ENCODE peak calls at places on chromosomes 13 and 19, in eight cellular contexts. One of them, this sample, is unnamed.
A peak's percentile ranks its signal among the peaks of the same experiment; 100 is the strongest.

GRCh38 chr13:100423375-100423774 is 165.2 kb downstream of the GGACT start:
- DNase-seq in fibroblast of lung: peak; percentile 39
- DNase-seq in OCI-LY7: no peak
- DNase-seq in effector memory CD4-positive, alpha-beta T cell: no peak
- DNase-seq in esophagus squamous epithelium: no peak
- DNase-seq in ovary: no peak
- DNase-seq in heart right ventricle: no peak
- DNase-seq in heart left ventricle: no peak
- DNase-seq in this sample: no peak

GRCh38 chr19:4369109-4369887 is 25.9 kb downstream of the MPND start:
- DNase-seq in fibroblast of lung: no peak
- DNase-seq in heart left ventricle: peak; percentile 79
- DNase-seq in effector memory CD4-positive, alpha-beta T cell: peak; percentile 65
- DNase-seq in ovary: no peak
- DNase-seq in heart right ventricle: no peak
- DNase-seq in esophagus squamous epithelium: no peak
- DNase-seq in OCI-LY7: peak; percentile 82
- DNase-seq in this sample: peak; percentile 89

GRCh38 chr19:38898788-38899446 is 501 bp downstream of the SIRT2 start:
- DNase-seq in fibroblast of lung: peak; percentile 12
- DNase-seq in heart right ventricle: no peak
- DNase-seq in effector memory CD4-positive, alpha-beta T cell: no peak
- DNase-seq in ovary: no peak
- DNase-seq in heart left ventricle: no peak
- DNase-seq in esophagus squamous epithelium: no peak
- DNase-seq in OCI-LY7: peak; percentile 27
- DNase-seq in this sample: no peak

GRCh38 chr19:49792829-49793560 is 20.1 kb downstream of the FUZ start:
- DNase-seq in heart right ventricle: no peak
- DNase-seq in OCI-LY7: no peak
- DNase-seq in effector memory CD4-positive, alpha-beta T cell: no peak
- DNase-seq in heart left ventricle: no peak
- DNase-seq in fibroblast of lung: no peak
- DNase-seq in esophagus squamous epithelium: no peak
- DNase-seq in ovary: peak; percentile 44
- DNase-seq in this sample: no peak

GRCh38 chr13:76522083-76522755 is 364.0 kb downstream of the KCTD12 start:
- DNase-seq in OCI-LY7: no peak
- DNase-seq in effector memory CD4-positive, alpha-beta T cell: no peak
- DNase-seq in esophagus squamous epithelium: no peak
- DNase-seq in heart left ventricle: no peak
- DNase-seq in ovary: no peak
- DNase-seq in heart right ventricle: no peak
- DNase-seq in fibroblast of lung: peak; percentile 54
- DNase-seq in this sample: no peak

GRCh38 chr19:7744199-7744786 is 3.0 kb downstream of the CD209 start:
- DNase-seq in OCI-LY7: no peak
- DNase-seq in esophagus squamous epithelium: no peak
- DNase-seq in heart left ventricle: no peak
- DNase-seq in fibroblast of lung: no peak
- DNase-seq in heart right ventricle: no peak
- DNase-seq in ovary: peak; percentile 5
- DNase-seq in effector memory CD4-positive, alpha-beta T cell: no peak
- DNase-seq in this sample: no peak

GRCh38 chr13:23986619-23987018 is 89.3 kb upstream of the C1QTNF9B start:
- DNase-seq in fibroblast of lung: peak; percentile 90
- DNase-seq in ovary: no peak
- DNase-seq in heart left ventricle: no peak
- DNase-seq in effector memory CD4-positive, alpha-beta T cell: no peak
- DNase-seq in heart right ventricle: no peak
- DNase-seq in OCI-LY7: no peak
- DNase-seq in esophagus squamous epithelium: no peak
- DNase-seq in this sample: no peak

GRCh38 chr19:42276284-42276683 is 7.2 kb downstream of the CIC start:
- DNase-seq in ovary: no peak
- DNase-seq in fibroblast of lung: no peak
- DNase-seq in effector memory CD4-positive, alpha-beta T cell: no peak
- DNase-seq in heart left ventricle: no peak
- DNase-seq in OCI-LY7: no peak
- DNase-seq in heart right ventricle: no peak
- DNase-seq in esophagus squamous epithelium: no peak
- DNase-seq in this sample: no peak

GRCh38 chr19:49216076-49216475 is 58.5 kb downstream of the TRPM4 start:
- DNase-seq in heart right ventricle: no peak
- DNase-seq in ovary: no peak
- DNase-seq in effector memory CD4-positive, alpha-beta T cell: no peak
- DNase-seq in fibroblast of lung: no peak
- DNase-seq in esophagus squamous epithelium: no peak
- DNase-seq in heart left ventricle: no peak
- DNase-seq in OCI-LY7: no peak
- DNase-seq in this sample: no peak

GRCh38 chr19:45424191-45425058 is 708 bp upstream of the ERCC1 start:
- DNase-seq in effector memory CD4-positive, alpha-beta T cell: no peak
- DNase-seq in heart left ventricle: peak; percentile 88
- DNase-seq in esophagus squamous epithelium: no peak
- DNase-seq in ovary: peak; percentile 63
- DNase-seq in OCI-LY7: peak; percentile 52
- DNase-seq in fibroblast of lung: peak; percentile 92
- DNase-seq in heart right ventricle: peak; percentile 67
- DNase-seq in this sample: peak; percentile 82

GRCh38 chr13:49248433-49249002 is 793 bp downstream of the CDADC1 start:
- DNase-seq in OCI-LY7: peak; percentile 30
- DNase-seq in esophagus squamous epithelium: no peak
- DNase-seq in heart right ventricle: no peak
- DNase-seq in heart left ventricle: no peak
- DNase-seq in fibroblast of lung: peak; percentile 59
- DNase-seq in ovary: no peak
- DNase-seq in effector memory CD4-positive, alpha-beta T cell: no peak
- DNase-seq in this sample: no peak

GRCh38 chr13:29684441-29684840 is 89.0 kb upstream of the SLC7A1 start:
- DNase-seq in heart left ventricle: no peak
- DNase-seq in heart right ventricle: no peak
- DNase-seq in ovary: no peak
- DNase-seq in effector memory CD4-positive, alpha-beta T cell: no peak
- DNase-seq in fibroblast of lung: no peak
- DNase-seq in OCI-LY7: no peak
- DNase-seq in esophagus squamous epithelium: no peak
- DNase-seq in this sample: no peak

GRCh38 chr19:21824679-21825078 is 11.3 kb downstream of the ZNF43 start:
- DNase-seq in OCI-LY7: no peak
- DNase-seq in heart left ventricle: no peak
- DNase-seq in fibroblast of lung: peak; percentile 9
- DNase-seq in effector memory CD4-positive, alpha-beta T cell: no peak
- DNase-seq in heart right ventricle: no peak
- DNase-seq in ovary: no peak
- DNase-seq in esophagus squamous epithelium: no peak
- DNase-seq in this sample: no peak

GRCh38 chr13:112710855-112711527 is 21.2 kb downstream of the ATP11A start:
- DNase-seq in heart left ventricle: no peak
- DNase-seq in heart right ventricle: no peak
- DNase-seq in effector memory CD4-positive, alpha-beta T cell: no peak
- DNase-seq in OCI-LY7: no peak
- DNase-seq in ovary: peak; percentile 59
- DNase-seq in fibroblast of lung: no peak
- DNase-seq in esophagus squamous epithelium: no peak
- DNase-seq in this sample: no peak

GRCh38 chr13:42814868-42815267 is 33.5 kb downstream of the FAM216B start:
- DNase-seq in esophagus squamous epithelium: no peak
- DNase-seq in fibroblast of lung: peak; percentile 95
- DNase-seq in heart right ventricle: no peak
- DNase-seq in ovary: no peak
- DNase-seq in heart left ventricle: no peak
- DNase-seq in OCI-LY7: no peak
- DNase-seq in effector memory CD4-positive, alpha-beta T cell: no peak
- DNase-seq in this sample: no peak

GRCh38 chr19:53624776-53625540 is 6.8 kb upstream of the DPRX start:
- DNase-seq in heart right ventricle: no peak
- DNase-seq in ovary: no peak
- DNase-seq in OCI-LY7: no peak
- DNase-seq in fibroblast of lung: no peak
- DNase-seq in esophagus squamous epithelium: no peak
- DNase-seq in heart left ventricle: no peak
- DNase-seq in effector memory CD4-positive, alpha-beta T cell: no peak
- DNase-seq in this sample: no peak

GRCh38 chr13:98658131-98658530 is 81.2 kb upstream of the STK24 start:
- DNase-seq in fibroblast of lung: no peak
- DNase-seq in effector memory CD4-positive, alpha-beta T cell: no peak
- DNase-seq in ovary: no peak
- DNase-seq in heart right ventricle: no peak
- DNase-seq in heart left ventricle: no peak
- DNase-seq in OCI-LY7: no peak
- DNase-seq in esophagus squamous epithelium: no peak
- DNase-seq in this sample: no peak

GRCh38 chr13:45411631-45412030 is 6.5 kb downstream of the SLC25A30 start:
- DNase-seq in effector memory CD4-positive, alpha-beta T cell: no peak
- DNase-seq in heart left ventricle: no peak
- DNase-seq in esophagus squamous epithelium: no peak
- DNase-seq in heart right ventricle: no peak
- DNase-seq in fibroblast of lung: no peak
- DNase-seq in ovary: no peak
- DNase-seq in OCI-LY7: no peak
- DNase-seq in this sample: no peak

GRCh38 chr13:45412274-45413049 is 5.7 kb downstream of the SLC25A30 start:
- DNase-seq in OCI-LY7: no peak
- DNase-seq in effector memory CD4-positive, alpha-beta T cell: no peak
- DNase-seq in heart left ventricle: no peak
- DNase-seq in ovary: no peak
- DNase-seq in esophagus squamous epithelium: no peak
- DNase-seq in heart right ventricle: no peak
- DNase-seq in fibroblast of lung: peak; percentile 62
- DNase-seq in this sample: no peak

GRCh38 chr13:45411226-45411625 is 6.9 kb downstream of the SLC25A30 start:
- DNase-seq in heart left ventricle: no peak
- DNase-seq in OCI-LY7: no peak
- DNase-seq in fibroblast of lung: no peak
- DNase-seq in ovary: no peak
- DNase-seq in esophagus squamous epithelium: no peak
- DNase-seq in effector memory CD4-positive, alpha-beta T cell: no peak
- DNase-seq in heart right ventricle: no peak
- DNase-seq in this sample: no peak

GRCh38 chr13:45415112-45415511 is 3.1 kb downstream of the SLC25A30 start:
- DNase-seq in esophagus squamous epithelium: no peak
- DNase-seq in OCI-LY7: no peak
- DNase-seq in heart left ventricle: no peak
- DNase-seq in heart right ventricle: no peak
- DNase-seq in effector memory CD4-positive, alpha-beta T cell: no peak
- DNase-seq in ovary: no peak
- DNase-seq in fibroblast of lung: no peak
- DNase-seq in this sample: no peak

DNA sequence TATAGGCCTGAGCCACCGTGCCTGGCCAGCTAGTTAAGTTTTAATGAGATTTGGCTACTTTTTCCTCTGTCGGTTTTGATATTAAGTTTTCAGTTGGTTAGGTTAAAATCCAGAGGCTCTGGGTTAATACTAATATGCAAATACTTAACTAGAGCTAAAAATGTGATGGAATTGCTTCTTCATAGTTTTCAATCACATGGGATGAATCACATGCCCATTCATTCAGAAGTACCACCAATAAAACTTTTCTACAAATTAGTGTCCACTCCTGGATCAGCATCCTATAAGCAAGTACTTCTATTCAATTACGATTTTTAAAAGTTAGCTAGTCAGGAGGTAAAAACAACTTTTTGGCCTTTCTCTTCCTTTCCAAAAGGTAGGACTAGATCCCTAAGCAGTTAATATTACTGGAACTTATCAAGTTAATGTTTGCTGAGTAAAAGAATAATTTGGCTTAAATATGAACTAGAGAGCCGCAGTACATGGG is 4.3 kb downstream of the SLC25A30 start:
- DNase-seq in ovary: no peak
- DNase-seq in OCI-LY7: no peak
- DNase-seq in heart left ventricle: no peak
- DNase-seq in effector memory CD4-positive, alpha-beta T cell: no peak
- DNase-seq in heart right ventricle: no peak
- DNase-seq in esophagus squamous epithelium: no peak
- DNase-seq in fibroblast of lung: peak; percentile 25
- DNase-seq in this sample: no peak
- H3K4me3 ChIP-seq in ovary: peak overlapping the region; percentile 15
- H3K4me3 ChIP-seq in OCI-LY7: no peak overlapping the region
- H3K4me3 ChIP-seq in heart left ventricle: peak overlapping the region; percentile 49
- H3K4me3 ChIP-seq in effector memory CD4-positive, alpha-beta T cell: no peak overlapping the region
- H3K4me3 ChIP-seq in heart right ventricle: peak overlapping the region; percentile 46
- H3K4me3 ChIP-seq in esophagus squamous epithelium: peak overlapping the region; percentile 62
- H3K4me3 ChIP-seq in fibroblast of lung: no peak overlapping the region
- H3K4me3 ChIP-seq in this sample: peak overlapping the region; percentile 40

GRCh38 chr19:35648017-35648961 is at the start of gene COX6B1:
- DNase-seq in heart left ventricle: peak; percentile 92
- DNase-seq in esophagus squamous epithelium: peak; percentile 82
- DNase-seq in OCI-LY7: peak; percentile 99
- DNase-seq in effector memory CD4-positive, alpha-beta T cell: peak; percentile 84
- DNase-seq in heart right ventricle: peak; percentile 85
- DNase-seq in ovary: peak; percentile 89
- DNase-seq in fibroblast of lung: peak; percentile 96
- DNase-seq in this sample: peak; percentile 92
- H3K4me1 ChIP-seq in heart left ventricle: peaks cover 55% of the 10 kb centered on the region
- H3K4me1 ChIP-seq in esophagus squamous epithelium: peaks cover 58% of the 10 kb centered on the region
- H3K4me1 ChIP-seq in OCI-LY7: peaks cover 36% of the 10 kb centered on the region
- H3K4me1 ChIP-seq in effector memory CD4-positive, alpha-beta T cell: peaks cover 31% of the 10 kb centered on the region
- H3K4me1 ChIP-seq in heart right ventricle: peaks cover 44% of the 10 kb centered on the region
- H3K4me1 ChIP-seq in ovary: peaks cover 10% of the 10 kb centered on the region
- H3K4me1 ChIP-seq in fibroblast of lung: peaks cover 4% of the 10 kb centered on the region
- H3K4me1 ChIP-seq in this sample: peaks cover 17% of the 10 kb centered on the region

DNA sequence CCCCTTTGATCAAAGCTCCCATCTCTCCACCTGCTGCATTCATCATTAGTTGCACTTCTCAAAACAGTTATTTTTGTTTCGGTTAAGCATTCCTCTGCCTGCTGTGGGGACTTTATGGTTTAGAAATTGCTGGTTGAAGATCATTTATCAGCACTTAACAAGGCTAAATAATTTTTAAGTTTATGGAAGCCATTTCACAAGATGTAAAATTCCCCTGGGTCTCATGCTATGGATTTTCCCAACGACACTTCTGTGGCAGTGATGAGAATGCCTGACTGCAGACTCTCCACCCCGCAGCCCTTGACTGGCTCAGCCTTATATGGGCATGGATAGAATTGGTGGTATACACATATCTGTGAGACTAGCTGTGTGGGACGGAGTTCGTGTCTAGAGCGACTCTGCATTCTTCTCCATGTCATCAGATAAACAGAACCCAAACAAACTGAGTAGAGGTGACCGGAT is 52.8 kb downstream of the COL4A2 start:
- DNase-seq in effector memory CD4-positive, alpha-beta T cell: no peak
- DNase-seq in heart left ventricle: no peak
- DNase-seq in fibroblast of lung: peak; percentile 73
- DNase-seq in esophagus squamous epithelium: no peak
- DNase-seq in ovary: no peak
- DNase-seq in OCI-LY7: no peak
- DNase-seq in heart right ventricle: no peak
- DNase-seq in this sample: no peak
- H3K27ac ChIP-seq in effector memory CD4-positive, alpha-beta T cell: no peak overlapping the region
- H3K27ac ChIP-seq in heart left ventricle: peak overlapping the region; percentile 81
- H3K27ac ChIP-seq in fibroblast of lung: peak overlapping the region; percentile 58
- H3K27ac ChIP-seq in esophagus squamous epithelium: peak overlapping the region; percentile 84
- H3K27ac ChIP-seq in ovary: no peak overlapping the region
- H3K27ac ChIP-seq in OCI-LY7: no peak overlapping the region
- H3K27ac ChIP-seq in heart right ventricle: no peak overlapping the region
- H3K27ac ChIP-seq in this sample: no peak overlapping the region

DNA sequence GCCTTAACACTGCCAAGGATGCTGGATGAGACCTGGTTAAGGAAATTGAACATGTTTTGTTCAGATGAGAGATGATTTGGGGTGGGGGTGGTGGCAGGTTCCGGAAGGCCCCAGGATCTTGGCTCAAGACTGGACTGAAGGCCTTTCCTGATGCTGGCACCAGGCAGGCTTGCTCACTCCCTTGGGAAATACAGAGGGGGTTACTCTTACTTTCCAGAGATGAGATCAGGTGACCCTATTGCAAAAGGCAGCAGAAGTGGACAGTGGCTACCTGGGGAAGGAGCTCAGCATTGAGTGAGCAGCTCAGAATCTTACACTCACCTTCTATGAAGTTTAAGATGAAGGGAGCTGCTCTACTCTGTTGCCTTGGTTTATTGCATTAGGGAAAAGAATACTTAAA is 10.8 kb downstream of the GATAD2A start:
- DNase-seq in effector memory CD4-positive, alpha-beta T cell: no peak
- DNase-seq in OCI-LY7: no peak
- DNase-seq in fibroblast of lung: no peak
- DNase-seq in ovary: no peak
- DNase-seq in heart left ventricle: no peak
- DNase-seq in heart right ventricle: no peak
- DNase-seq in esophagus squamous epithelium: no peak
- DNase-seq in this sample: no peak
- H3K4me3 ChIP-seq in effector memory CD4-positive, alpha-beta T cell: no peak overlapping the region
- H3K4me3 ChIP-seq in OCI-LY7: no peak overlapping the region
- H3K4me3 ChIP-seq in fibroblast of lung: no peak overlapping the region
- H3K4me3 ChIP-seq in ovary: no peak overlapping the region
- H3K4me3 ChIP-seq in heart left ventricle: no peak overlapping the region
- H3K4me3 ChIP-seq in heart right ventricle: no peak overlapping the region
- H3K4me3 ChIP-seq in esophagus squamous epithelium: no peak overlapping the region
- H3K4me3 ChIP-seq in this sample: no peak overlapping the region

This sample was measured in upper lobe of right lung.